ENCODE peak calls at places on chromosome 2, in ten cellular contexts. One of them, this sample, is unnamed.

GRCh38 chr2:104854507-104855173 is 725 bp downstream of the POU3F3 start:
- DNase-seq in adrenal gland: no peak
- DNase-seq in colonic mucosa: no peak
- DNase-seq in kidney: no peak
- DNase-seq in cardiac fibroblast: no peak
- DNase-seq in thyroid gland: no peak
- DNase-seq in OCI-LY7: peak; percentile 4
- DNase-seq in upper lobe of right lung: no peak
- DNase-seq in GM10248: peak; percentile 22
- DNase-seq in IMR-90: no peak
- DNase-seq in this sample: peak; percentile 48

GRCh38 chr2:11048335-11049008 is 106.8 kb upstream of the SLC66A3 start:
- DNase-seq in adrenal gland: no peak
- DNase-seq in colonic mucosa: no peak
- DNase-seq in kidney: no peak
- DNase-seq in cardiac fibroblast: no peak
- DNase-seq in thyroid gland: no peak
- DNase-seq in OCI-LY7: no peak
- DNase-seq in upper lobe of right lung: no peak
- DNase-seq in GM10248: no peak
- DNase-seq in IMR-90: no peak
- DNase-seq in this sample: no peak

GRCh38 chr2:148300534-148300933 is 279.6 kb downstream of the MBD5 start:
- DNase-seq in adrenal gland: no peak
- DNase-seq in colonic mucosa: no peak
- DNase-seq in kidney: no peak
- DNase-seq in cardiac fibroblast: no peak
- DNase-seq in thyroid gland: no peak
- DNase-seq in OCI-LY7: no peak
- DNase-seq in upper lobe of right lung: no peak
- DNase-seq in GM10248: no peak
- DNase-seq in IMR-90: peak; percentile 39
- DNase-seq in this sample: no peak

GRCh38 chr2:6290626-6291025 is 575.1 kb downstream of the CMPK2 start:
- DNase-seq in adrenal gland: no peak
- DNase-seq in colonic mucosa: no peak
- DNase-seq in kidney: peak; percentile 83
- DNase-seq in cardiac fibroblast: no peak
- DNase-seq in thyroid gland: peak; percentile 43
- DNase-seq in OCI-LY7: no peak
- DNase-seq in upper lobe of right lung: no peak
- DNase-seq in GM10248: no peak
- DNase-seq in IMR-90: no peak
- DNase-seq in this sample: no peak

GRCh38 chr2:185291035-185291647 is 447.5 kb upstream of the FSIP2 start:
- DNase-seq in adrenal gland: peak; percentile 48
- DNase-seq in colonic mucosa: peak; percentile 56
- DNase-seq in kidney: no peak
- DNase-seq in cardiac fibroblast: peak; percentile 53
- DNase-seq in thyroid gland: peak; percentile 50
- DNase-seq in OCI-LY7: peak; percentile 39
- DNase-seq in upper lobe of right lung: peak; percentile 63
- DNase-seq in GM10248: peak; percentile 6
- DNase-seq in IMR-90: peak; percentile 10
- DNase-seq in this sample: peak; percentile 66

GRCh38 chr2:17636989-17637906 is 96.8 kb downstream of the VSNL1 start:
- DNase-seq in adrenal gland: peak; percentile 31
- DNase-seq in colonic mucosa: no peak
- DNase-seq in kidney: peak; percentile 61
- DNase-seq in cardiac fibroblast: no peak
- DNase-seq in thyroid gland: peak; percentile 25
- DNase-seq in OCI-LY7: no peak
- DNase-seq in upper lobe of right lung: no peak
- DNase-seq in GM10248: no peak
- DNase-seq in IMR-90: no peak
- DNase-seq in this sample: no peak

GRCh38 chr2:222673883-222674282 is 2.4 kb downstream of the MOGAT1 start:
- DNase-seq in adrenal gland: no peak
- DNase-seq in colonic mucosa: no peak
- DNase-seq in kidney: no peak
- DNase-seq in cardiac fibroblast: no peak
- DNase-seq in thyroid gland: no peak
- DNase-seq in OCI-LY7: no peak
- DNase-seq in upper lobe of right lung: no peak
- DNase-seq in GM10248: no peak
- DNase-seq in IMR-90: no peak
- DNase-seq in this sample: no peak

GRCh38 chr2:10658041-10658913 is 31.5 kb downstream of the NOL10 start:
- DNase-seq in adrenal gland: no peak
- DNase-seq in colonic mucosa: no peak
- DNase-seq in kidney: no peak
- DNase-seq in cardiac fibroblast: peak; percentile 72
- DNase-seq in thyroid gland: no peak
- DNase-seq in OCI-LY7: no peak
- DNase-seq in upper lobe of right lung: no peak
- DNase-seq in GM10248: no peak
- DNase-seq in IMR-90: peak; percentile 82
- DNase-seq in this sample: no peak

GRCh38 chr2:102355526-102356380 is at the start of gene IL18R1:
- DNase-seq in adrenal gland: peak; percentile 64
- DNase-seq in colonic mucosa: peak; percentile 76
- DNase-seq in kidney: peak; percentile 92
- DNase-seq in cardiac fibroblast: peak; percentile 72
- DNase-seq in thyroid gland: peak; percentile 84
- DNase-seq in OCI-LY7: peak; percentile 4
- DNase-seq in upper lobe of right lung: peak; percentile 90
- DNase-seq in GM10248: peak; percentile 81
- DNase-seq in IMR-90: peak; percentile 69
- DNase-seq in this sample: peak; percentile 86

GRCh38 chr2:129849559-129850160 is 129.8 kb upstream of the RAB6C start:
- DNase-seq in adrenal gland: no peak
- DNase-seq in colonic mucosa: no peak
- DNase-seq in kidney: no peak
- DNase-seq in cardiac fibroblast: peak; percentile 88
- DNase-seq in thyroid gland: no peak
- DNase-seq in OCI-LY7: peak; percentile 69
- DNase-seq in upper lobe of right lung: no peak
- DNase-seq in GM10248: peak; percentile 56
- DNase-seq in IMR-90: peak; percentile 78
- DNase-seq in this sample: peak; percentile 27

GRCh38 chr2:165563468-165564225 is 94.1 kb downstream of the CSRNP3 start:
- DNase-seq in adrenal gland: no peak
- DNase-seq in colonic mucosa: no peak
- DNase-seq in kidney: no peak
- DNase-seq in cardiac fibroblast: no peak
- DNase-seq in thyroid gland: no peak
- DNase-seq in OCI-LY7: peak; percentile 34
- DNase-seq in upper lobe of right lung: no peak
- DNase-seq in GM10248: no peak
- DNase-seq in IMR-90: no peak
- DNase-seq in this sample: no peak
- TF ChIP-seq CTCF in adrenal gland: no peak
- TF ChIP-seq CTCF in colonic mucosa: no peak
- TF ChIP-seq CTCF in kidney: no peak
- TF ChIP-seq CTCF in cardiac fibroblast: peak; percentile 6
- TF ChIP-seq CTCF in thyroid gland: no peak
- TF ChIP-seq CTCF in OCI-LY7: peak; percentile 71
- TF ChIP-seq CTCF in upper lobe of right lung: no peak
- TF ChIP-seq CTCF in GM10248: peak; percentile 15
- TF ChIP-seq CTCF in IMR-90: no peak
- TF ChIP-seq CTCF in this sample: peak; percentile 14

DNA sequence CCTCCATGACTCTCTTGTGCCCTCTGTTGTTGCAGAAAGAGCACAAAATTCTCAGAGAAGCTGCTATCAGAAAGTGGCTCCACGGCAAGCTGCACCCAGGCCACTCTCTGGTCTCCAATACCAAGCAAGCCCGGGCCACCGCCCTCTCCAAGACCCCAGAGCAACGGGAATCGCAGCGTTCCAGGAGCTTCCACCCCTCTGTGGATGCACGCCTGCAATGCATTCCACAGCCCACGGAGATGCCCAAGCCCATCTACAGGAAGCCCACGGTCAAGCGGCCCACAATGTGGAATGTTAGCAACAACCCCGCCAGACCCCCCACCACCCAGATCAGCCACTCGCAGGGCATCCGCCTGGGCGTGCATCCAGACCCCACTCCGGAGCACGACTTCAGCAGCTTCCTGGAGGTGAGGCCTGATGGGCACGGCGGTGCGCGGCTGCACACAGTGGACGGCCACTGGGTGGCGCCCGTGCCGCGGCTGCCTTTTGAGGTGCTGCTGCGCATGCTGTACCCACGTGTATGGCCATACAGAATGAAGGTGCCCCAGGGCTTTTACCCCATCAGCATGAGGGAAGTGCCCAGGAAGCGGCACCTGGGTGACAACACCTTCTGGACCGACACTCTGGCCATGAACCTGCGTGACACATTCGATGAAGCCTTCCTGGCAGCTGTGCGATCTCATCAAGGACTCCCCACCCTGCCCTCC is 6.3 kb downstream of the ANKRD53 start:
- DNase-seq in adrenal gland: peak; percentile 56
- DNase-seq in colonic mucosa: peak; percentile 69
- DNase-seq in kidney: peak; percentile 86
- DNase-seq in cardiac fibroblast: peak; percentile 38
- DNase-seq in thyroid gland: peak; percentile 59
- DNase-seq in OCI-LY7: peak; percentile 59
- DNase-seq in upper lobe of right lung: peak; percentile 84
- DNase-seq in GM10248: peak; percentile 89
- DNase-seq in IMR-90: peak; percentile 37
- DNase-seq in this sample: peak; percentile 77
- TF ChIP-seq CTCF in adrenal gland: peak; percentile 64
- TF ChIP-seq CTCF in colonic mucosa: peak; percentile 87
- TF ChIP-seq CTCF in kidney: peak; percentile 64
- TF ChIP-seq CTCF in cardiac fibroblast: peak; percentile 76
- TF ChIP-seq CTCF in thyroid gland: peak; percentile 42
- TF ChIP-seq CTCF in OCI-LY7: peak; percentile 83
- TF ChIP-seq CTCF in upper lobe of right lung: peak; percentile 81
- TF ChIP-seq CTCF in GM10248: peak; percentile 91
- TF ChIP-seq CTCF in IMR-90: peak; percentile 70
- TF ChIP-seq CTCF in this sample: peak; percentile 76

GRCh38 chr2:38486213-38487026 is 109.3 kb upstream of the ATL2 start:
- DNase-seq in adrenal gland: no peak
- DNase-seq in colonic mucosa: no peak
- DNase-seq in kidney: no peak
- DNase-seq in cardiac fibroblast: no peak
- DNase-seq in thyroid gland: no peak
- DNase-seq in OCI-LY7: no peak
- DNase-seq in upper lobe of right lung: no peak
- DNase-seq in GM10248: no peak
- DNase-seq in IMR-90: no peak
- DNase-seq in this sample: no peak

GRCh38 chr2:38487852-38488251 is 110.8 kb upstream of the ATL2 start:
- DNase-seq in adrenal gland: peak; percentile 35
- DNase-seq in colonic mucosa: no peak
- DNase-seq in kidney: no peak
- DNase-seq in cardiac fibroblast: no peak
- DNase-seq in thyroid gland: no peak
- DNase-seq in OCI-LY7: no peak
- DNase-seq in upper lobe of right lung: no peak
- DNase-seq in GM10248: no peak
- DNase-seq in IMR-90: no peak
- DNase-seq in this sample: no peak

GRCh38 chr2:38483773-38484501 is 106.9 kb upstream of the ATL2 start:
- DNase-seq in adrenal gland: peak; percentile 66
- DNase-seq in colonic mucosa: no peak
- DNase-seq in kidney: no peak
- DNase-seq in cardiac fibroblast: no peak
- DNase-seq in thyroid gland: no peak
- DNase-seq in OCI-LY7: no peak
- DNase-seq in upper lobe of right lung: no peak
- DNase-seq in GM10248: no peak
- DNase-seq in IMR-90: no peak
- DNase-seq in this sample: no peak

GRCh38 chr2:38484957-38485356 is 107.9 kb upstream of the ATL2 start:
- DNase-seq in adrenal gland: no peak
- DNase-seq in colonic mucosa: no peak
- DNase-seq in kidney: no peak
- DNase-seq in cardiac fibroblast: no peak
- DNase-seq in thyroid gland: no peak
- DNase-seq in OCI-LY7: no peak
- DNase-seq in upper lobe of right lung: no peak
- DNase-seq in GM10248: no peak
- DNase-seq in IMR-90: no peak
- DNase-seq in this sample: no peak

GRCh38 chr2:38485734-38486133 is 108.7 kb upstream of the ATL2 start:
- DNase-seq in adrenal gland: no peak
- DNase-seq in colonic mucosa: no peak
- DNase-seq in kidney: no peak
- DNase-seq in cardiac fibroblast: no peak
- DNase-seq in thyroid gland: no peak
- DNase-seq in OCI-LY7: peak; percentile 22
- DNase-seq in upper lobe of right lung: no peak
- DNase-seq in GM10248: peak; percentile 71
- DNase-seq in IMR-90: no peak
- DNase-seq in this sample: no peak
- TF ChIP-seq CTCF in adrenal gland: no peak
- TF ChIP-seq CTCF in colonic mucosa: no peak
- TF ChIP-seq CTCF in kidney: no peak
- TF ChIP-seq CTCF in cardiac fibroblast: no peak
- TF ChIP-seq CTCF in thyroid gland: no peak
- TF ChIP-seq CTCF in OCI-LY7: peak; percentile 37
- TF ChIP-seq CTCF in upper lobe of right lung: no peak
- TF ChIP-seq CTCF in GM10248: peak; percentile 15
- TF ChIP-seq CTCF in IMR-90: no peak
- TF ChIP-seq CTCF in this sample: no peak

GRCh38 chr2:138093455-138093854 is 129.2 kb downstream of the HNMT start:
- DNase-seq in adrenal gland: no peak
- DNase-seq in colonic mucosa: no peak
- DNase-seq in kidney: no peak
- DNase-seq in cardiac fibroblast: no peak
- DNase-seq in thyroid gland: no peak
- DNase-seq in OCI-LY7: no peak
- DNase-seq in upper lobe of right lung: no peak
- DNase-seq in GM10248: no peak
- DNase-seq in IMR-90: no peak
- DNase-seq in this sample: no peak

GRCh38 chr2:138086556-138086955 is 122.3 kb downstream of the HNMT start:
- DNase-seq in adrenal gland: no peak
- DNase-seq in colonic mucosa: no peak
- DNase-seq in kidney: no peak
- DNase-seq in cardiac fibroblast: peak; percentile 46
- DNase-seq in thyroid gland: no peak
- DNase-seq in OCI-LY7: no peak
- DNase-seq in upper lobe of right lung: no peak
- DNase-seq in GM10248: no peak
- DNase-seq in IMR-90: peak; percentile 51
- DNase-seq in this sample: no peak

GRCh38 chr2:138087761-138088602 is 123.7 kb downstream of the HNMT start:
- DNase-seq in adrenal gland: no peak
- DNase-seq in colonic mucosa: peak; percentile 61
- DNase-seq in kidney: peak; percentile 41
- DNase-seq in cardiac fibroblast: no peak
- DNase-seq in thyroid gland: no peak
- DNase-seq in OCI-LY7: no peak
- DNase-seq in upper lobe of right lung: no peak
- DNase-seq in GM10248: no peak
- DNase-seq in IMR-90: no peak
- DNase-seq in this sample: peak; percentile 25

GRCh38 chr2:138094031-138094430 is 129.8 kb downstream of the HNMT start:
- DNase-seq in adrenal gland: no peak
- DNase-seq in colonic mucosa: no peak
- DNase-seq in kidney: no peak
- DNase-seq in cardiac fibroblast: no peak
- DNase-seq in thyroid gland: no peak
- DNase-seq in OCI-LY7: no peak
- DNase-seq in upper lobe of right lung: no peak
- DNase-seq in GM10248: no peak
- DNase-seq in IMR-90: no peak
- DNase-seq in this sample: no peak

GRCh38 chr2:138090330-138090729 is 126.1 kb downstream of the HNMT start:
- DNase-seq in adrenal gland: no peak
- DNase-seq in colonic mucosa: peak; percentile 32
- DNase-seq in kidney: no peak
- DNase-seq in cardiac fibroblast: peak; percentile 79
- DNase-seq in thyroid gland: no peak
- DNase-seq in OCI-LY7: peak; percentile 4
- DNase-seq in upper lobe of right lung: no peak
- DNase-seq in GM10248: peak; percentile 39
- DNase-seq in IMR-90: peak; percentile 58
- DNase-seq in this sample: no peak
- TF ChIP-seq CTCF in adrenal gland: peak; percentile 66
- TF ChIP-seq CTCF in colonic mucosa: peak; percentile 53
- TF ChIP-seq CTCF in kidney: peak; percentile 71
- TF ChIP-seq CTCF in cardiac fibroblast: peak; percentile 88
- TF ChIP-seq CTCF in thyroid gland: peak; percentile 36
- TF ChIP-seq CTCF in OCI-LY7: peak; percentile 65
- TF ChIP-seq CTCF in upper lobe of right lung: peak; percentile 66
- TF ChIP-seq CTCF in GM10248: peak; percentile 55
- TF ChIP-seq CTCF in IMR-90: peak; percentile 91
- TF ChIP-seq CTCF in this sample: peak; percentile 35